ENCODE peak calls at places on chromosomes 13 and 19, in ten cellular contexts. T is HL-60, R is GM20000, P is lower leg skin, M is IMR-90, V is spleen, L is neural crest cell, C is fibroblast of pulmonary artery, S is SK-N-SH, A is Peyer's patch. I is an unnamed sample.
A peak's percentile ranks its signal among the peaks of the same experiment; 100 is the strongest.

GRCh38 chr19:47719047-47719885 is 6.0 kb downstream of the EHD2 start:
- DNase-seq in T (no peak), R (no peak), P (peak; percentile 97), M (peak; percentile 99), V (peak; percentile 81), L (no peak), C (peak; percentile 96), S (peak; percentile 95), A (peak; percentile 83), I (peak; percentile 97)

GRCh38 chr13:67355791-67356190 is 125.7 kb upstream of the PCDH9 start:
- DNase-seq in T (no peak), R (no peak), P (no peak), M (no peak), V (no peak), L (no peak), C (no peak), S (no peak), A (no peak), I (no peak)

GRCh38 chr19:56837492-56837891 is 3.0 kb downstream of the PEG3 start:
- DNase-seq in T (peak; percentile 85), R (no peak), P (peak; percentile 89), M (no peak), V (peak; percentile 79), L (no peak), C (peak; percentile 22), S (peak; percentile 68), A (peak; percentile 50), I (no peak)

GRCh38 chr19:45130888-45131615 is 29.7 kb downstream of the NKPD1 start:
- DNase-seq in T (no peak), R (no peak), P (no peak), M (peak; percentile 16), V (no peak), L (no peak), C (no peak), S (no peak), A (peak; percentile 56), I (no peak)

GRCh38 chr13:34391071-34391470 is 551.0 kb upstream of the NBEA start:
- DNase-seq in T (no peak), R (no peak), P (no peak), M (peak; percentile 5), V (no peak), L (no peak), C (peak; percentile 67), S (no peak), A (no peak), I (no peak)

GRCh38 chr13:40152145-40152544 is 496.7 kb downstream of the COG6 start:
- DNase-seq in T (no peak), R (no peak), P (no peak), M (peak; percentile 49), V (no peak), L (no peak), C (peak; percentile 94), S (no peak), A (no peak), I (no peak)

GRCh38 chr19:33063356-33064116 is 1.2 kb downstream of the RHPN2 start:
- DNase-seq in T (no peak), R (peak; percentile 60), P (no peak), M (peak; percentile 30), V (no peak), L (no peak), C (peak; percentile 43), S (peak; percentile 57), A (peak; percentile 68), I (no peak)

GRCh38 chr13:33289966-33290365 is 4.4 kb upstream of the STARD13 start:
- DNase-seq in T (no peak), R (no peak), P (no peak), M (peak; percentile 66), V (no peak), L (no peak), C (no peak), S (no peak), A (no peak), I (no peak)

GRCh38 chr19:3525052-3525451 is 13.9 kb upstream of the TEKTIP1 start:
- DNase-seq in T (no peak), R (no peak), P (no peak), M (no peak), V (no peak), L (no peak), C (no peak), S (no peak), A (no peak), I (no peak)

GRCh38 chr19:3528539-3529211 is 10.3 kb upstream of the TEKTIP1 start:
- DNase-seq in T (no peak), R (no peak), P (no peak), M (no peak), V (no peak), L (no peak), C (no peak), S (no peak), A (no peak), I (no peak)

GRCh38 chr19:3527250-3527910 is 11.6 kb upstream of the TEKTIP1 start:
- DNase-seq in T (no peak), R (no peak), P (no peak), M (no peak), V (no peak), L (no peak), C (no peak), S (no peak), A (no peak), I (no peak)

GRCh38 chr19:3528080-3528479 is 10.9 kb upstream of the TEKTIP1 start:
- DNase-seq in T (no peak), R (no peak), P (no peak), M (no peak), V (no peak), L (no peak), C (no peak), S (no peak), A (no peak), I (no peak)

DNA sequence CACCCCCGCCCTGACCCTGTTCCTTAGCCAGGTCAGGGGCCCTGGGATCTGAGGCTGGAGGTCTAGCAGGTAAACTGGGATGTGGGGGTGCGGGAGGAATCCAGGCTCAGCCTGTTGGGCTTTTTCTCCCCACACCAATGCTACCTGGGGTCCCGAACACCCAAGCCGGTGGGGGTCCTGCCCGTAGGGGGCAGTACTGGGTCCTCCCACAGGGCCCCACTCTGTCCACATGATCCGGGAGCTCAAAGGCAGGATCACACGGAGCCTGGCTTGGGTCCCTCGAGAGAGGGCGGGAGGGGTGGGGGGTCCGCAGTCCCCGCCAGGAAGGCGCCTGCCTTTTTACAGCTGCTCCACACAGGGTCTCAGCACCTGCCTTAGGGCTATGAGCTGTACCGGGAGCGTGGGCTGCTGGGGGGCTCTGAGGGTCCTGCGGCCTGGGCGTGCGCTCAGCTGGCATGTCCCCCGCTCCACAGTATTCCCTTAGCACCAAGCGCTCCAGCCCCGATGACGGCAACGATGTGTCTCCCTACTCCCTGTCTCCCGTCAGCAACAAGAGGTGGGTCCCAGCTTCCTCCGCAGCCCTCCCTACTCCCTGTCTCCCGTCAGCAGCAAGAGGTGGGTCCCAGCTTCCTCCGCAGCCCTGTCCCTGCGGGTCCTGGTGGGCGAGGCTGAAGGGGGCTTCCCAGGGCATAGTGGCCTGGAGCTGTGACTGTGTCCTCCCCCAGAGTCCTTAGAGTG is 12.3 kb upstream of the TEKTIP1 start:
- DNase-seq in T (no peak), R (no peak), P (no peak), M (no peak), V (no peak), L (no peak), C (no peak), S (no peak), A (no peak), I (no peak)
- TF ChIP-seq CTCF in T (no peak), R (no peak), P (no peak), M (no peak), V (no peak), L (peak; percentile 39), C (no peak), S (peak; percentile 18), A (no peak), I (peak; percentile 52)

GRCh38 chr13:72983085-72983768 is 75.6 kb upstream of the KLF5 start:
- DNase-seq in T (no peak), R (no peak), P (no peak), M (peak; percentile 69), V (no peak), L (no peak), C (peak; percentile 68), S (no peak), A (peak; percentile 77), I (no peak)
- TF ChIP-seq CTCF in T (no peak), R (no peak), P (no peak), M (no peak), V (no peak), L (no peak), C (no peak), S (no peak), A (no peak), I (no peak)

GRCh38 chr13:110677731-110678545 is 28.0 kb downstream of the CARS2 start:
- DNase-seq in T (no peak), R (no peak), P (peak; percentile 56), M (peak; percentile 37), V (peak; percentile 79), L (no peak), C (peak; percentile 10), S (no peak), A (no peak), I (no peak)

GRCh38 chr13:110683203-110683883 is 22.6 kb downstream of the CARS2 start:
- DNase-seq in T (peak; percentile 47), R (no peak), P (peak; percentile 34), M (peak; percentile 15), V (peak; percentile 21), L (no peak), C (peak; percentile 36), S (no peak), A (peak; percentile 60), I (no peak)

GRCh38 chr13:110682746-110683145 is 23.2 kb downstream of the CARS2 start:
- DNase-seq in T (no peak), R (no peak), P (peak; percentile 68), M (no peak), V (peak; percentile 69), L (no peak), C (no peak), S (no peak), A (peak; percentile 44), I (no peak)

GRCh38 chr13:110681868-110682550 is 23.9 kb downstream of the CARS2 start:
- DNase-seq in T (no peak), R (no peak), P (peak; percentile 54), M (no peak), V (peak; percentile 61), L (no peak), C (no peak), S (no peak), A (no peak), I (no peak)

DNA sequence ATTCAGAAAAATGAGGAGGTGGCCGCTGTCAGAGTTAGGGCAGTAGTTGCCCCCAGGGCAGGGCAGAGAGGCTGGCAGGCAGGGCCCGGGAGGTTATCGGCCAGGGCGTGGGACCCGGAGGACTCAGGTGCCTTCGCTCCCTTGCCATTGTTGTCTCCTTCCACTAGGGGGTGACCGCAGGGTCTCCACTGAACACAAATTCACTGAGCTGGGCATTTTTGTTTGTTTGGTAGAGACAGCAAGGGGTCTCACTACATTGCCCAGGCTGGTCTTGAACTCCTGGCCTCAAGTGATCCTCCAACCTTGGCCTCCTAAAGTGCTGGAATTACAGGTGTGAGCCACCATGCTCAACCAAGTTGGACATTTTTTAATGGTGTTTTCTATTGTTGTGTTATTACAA is 25.1 kb downstream of the CARS2 start:
- DNase-seq in T (peak; percentile 34), R (no peak), P (peak; percentile 78), M (no peak), V (peak; percentile 72), L (peak; percentile 12), C (peak; percentile 28), S (peak; percentile 69), A (no peak), I (no peak)
- TF ChIP-seq CTCF in T (peak; percentile 11), R (peak; percentile 17), P (no peak), M (peak; percentile 38), V (peak; percentile 54), L (peak; percentile 56), C (peak; percentile 55), S (peak; percentile 56), A (no peak), I (peak; percentile 72)

GRCh38 chr19:42177686-42178019 is 39.8 kb downstream of the DEDD2 start:
- DNase-seq in T (no peak), R (no peak), P (no peak), M (no peak), V (no peak), L (no peak), C (no peak), S (no peak), A (no peak), I (no peak)

GRCh38 chr19:42179501-42179817 is 38.0 kb downstream of the DEDD2 start:
- DNase-seq in T (no peak), R (no peak), P (no peak), M (no peak), V (no peak), L (no peak), C (no peak), S (no peak), A (no peak), I (no peak)

GRCh38 chr19:42176649-42176989 is 40.9 kb downstream of the DEDD2 start:
- DNase-seq in T (no peak), R (no peak), P (no peak), M (no peak), V (no peak), L (no peak), C (no peak), S (peak; percentile 82), A (peak; percentile 52), I (no peak)

GRCh38 chr19:42176990-42177685 is 40.3 kb downstream of the DEDD2 start:
- DNase-seq in T (peak; percentile 70), R (peak; percentile 86), P (peak; percentile 91), M (peak; percentile 76), V (peak; percentile 95), L (peak; percentile 79), C (peak; percentile 72), S (peak; percentile 91), A (peak; percentile 85), I (no peak)

DNA sequence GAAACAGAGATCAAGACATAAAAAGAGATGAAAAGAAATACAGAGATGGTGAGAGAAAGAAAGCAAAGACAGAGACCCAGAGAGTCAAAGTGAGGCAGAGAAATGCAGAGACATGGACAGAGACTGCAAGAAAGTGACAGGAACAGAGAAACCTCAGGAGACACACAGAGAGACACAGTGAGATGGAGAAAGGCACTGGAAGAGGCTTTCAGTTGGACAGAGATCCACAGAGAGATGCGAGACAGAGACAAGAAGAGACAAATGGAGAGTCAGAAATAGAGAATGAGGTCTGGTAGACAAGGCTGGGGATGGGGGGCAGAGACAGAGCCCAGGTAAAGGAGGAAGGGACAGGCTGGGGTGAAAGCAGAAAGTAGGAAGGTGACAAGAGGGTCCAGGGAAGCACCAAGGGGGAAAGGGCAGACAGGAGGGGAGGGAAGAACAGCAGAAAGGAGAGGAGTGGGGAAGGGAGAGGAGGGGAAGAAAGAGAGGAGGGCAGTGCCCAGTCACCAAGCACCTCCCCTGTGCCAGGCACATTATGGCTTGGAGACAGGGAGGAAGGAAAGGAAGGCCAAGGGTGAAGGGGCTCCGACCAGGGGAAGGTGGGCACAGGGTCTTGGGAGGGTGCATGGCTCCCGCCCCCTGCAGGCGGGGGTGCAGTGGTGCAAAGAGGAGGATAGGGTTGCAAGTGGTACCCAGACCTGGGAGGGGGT is 38.5 kb downstream of the DEDD2 start:
- DNase-seq in T (no peak), R (no peak), P (no peak), M (no peak), V (no peak), L (peak; percentile 31), C (no peak), S (peak; percentile 74), A (no peak), I (no peak)
- TF ChIP-seq CTCF in T (no peak), R (no peak), P (no peak), M (no peak), V (peak; percentile 15), L (peak; percentile 50), C (peak; percentile 42), S (peak; percentile 50), A (no peak), I (peak; percentile 62)